ENCODE peak calls at places on chromosomes 4 and X, in eight cellular contexts. G is CD8-positive, alpha-beta T cell; D is CD4-positive, CD25-positive, alpha-beta regulatory T cell; F is tibial nerve; O is tibial artery; U is effector memory CD4-positive, alpha-beta T cell; C is kidney; M is upper lobe of right lung. J is an unnamed sample.

GRCh38 chr4:14168919-14169318 is 541.4 kb upstream of the BOD1L1 start:
- DNase-seq in G (no peak), C (no peak), M (no peak), F (peak; percentile 49), O (no peak), U (no peak), D (no peak), J (peak; percentile 80)

GRCh38 chrX:32520789-32521188 is 690.6 kb downstream of the DMD start:
- DNase-seq in C (no peak), D (no peak), O (no peak), M (no peak), U (no peak), F (no peak), G (no peak), J (no peak)

GRCh38 chr4:107913283-107913899 is 18.0 kb upstream of the CYP2U1 start:
- DNase-seq in M (no peak), F (peak; percentile 90), U (no peak), D (peak; percentile 6), C (no peak), O (no peak), G (no peak), J (peak; percentile 76)

GRCh38 chr4:120769227-120769626 is 153.3 kb downstream of the PRDM5 start:
- DNase-seq in M (no peak), O (no peak), F (no peak), D (no peak), C (no peak), U (no peak), G (no peak), J (no peak)

GRCh38 chrX:65706041-65706828 is 38.8 kb downstream of the MSN start:
- DNase-seq in G (no peak), D (peak; percentile 11), M (no peak), U (peak; percentile 45), F (no peak), C (no peak), O (no peak), J (no peak)

GRCh38 chr4:51943221-51943620 is 76.9 kb downstream of the LRRC66 start:
- DNase-seq in C (no peak), U (no peak), M (no peak), F (no peak), O (no peak), D (no peak), G (no peak), J (no peak)

GRCh38 chrX:39733745-39734144 is 364.0 kb downstream of the BCOR start:
- DNase-seq in C (no peak), U (no peak), M (no peak), D (no peak), O (no peak), F (no peak), G (no peak), J (no peak)

GRCh38 chr4:175823015-175823741 is 11.1 kb upstream of the GPM6A start:
- DNase-seq in C (no peak), G (no peak), F (no peak), U (no peak), D (no peak), M (no peak), O (no peak), J (no peak)

GRCh38 chrX:71906133-71906532 is 4.5 kb upstream of the NHSL2 start:
- DNase-seq in D (no peak), C (no peak), F (no peak), G (no peak), O (no peak), M (no peak), U (no peak), J (no peak)

GRCh38 chr4:7649741-7650531 is 215.2 kb upstream of the PSAPL1 start:
- DNase-seq in C (peak; percentile 62), D (peak; percentile 7), O (no peak), M (peak; percentile 59), F (no peak), G (peak; percentile 36), U (peak; percentile 50), J (peak; percentile 44)

GRCh38 chr4:173275150-173275549 is 59.0 kb downstream of the HMGB2 start:
- DNase-seq in U (no peak), M (no peak), D (no peak), O (no peak), F (no peak), C (no peak), G (no peak), J (no peak)

GRCh38 chr4:25760518-25761157 is 102.2 kb downstream of the SEL1L3 start:
- DNase-seq in M (no peak), D (no peak), C (no peak), U (no peak), O (no peak), F (no peak), G (no peak), J (no peak)

GRCh38 chr4:184825394-184826314 is at the start of gene ACSL1:
- DNase-seq in O (peak; percentile 92), G (peak; percentile 70), F (peak; percentile 73), D (peak; percentile 76), U (peak; percentile 71), C (peak; percentile 93), M (peak; percentile 94), J (peak; percentile 55)

GRCh38 chr4:61162116-61162515 is 38.0 kb upstream of the ADGRL3 start:
- DNase-seq in U (no peak), F (no peak), M (no peak), D (no peak), G (no peak), O (no peak), C (no peak), J (no peak)

GRCh38 chrX:155718964-155719586 is 106.3 kb upstream of the TMLHE start:
- DNase-seq in F (no peak), M (no peak), D (no peak), C (no peak), O (no peak), U (no peak), G (no peak), J (no peak)

GRCh38 chrX:56728321-56728720 is 722 bp upstream of the NBDY start:
- DNase-seq in C (no peak), G (no peak), U (no peak), F (no peak), M (no peak), D (no peak), O (no peak), J (no peak)

GRCh38 chrX:63283331-63283730 is 67.8 kb downstream of the SPIN4 start:
- DNase-seq in G (no peak), M (no peak), C (no peak), O (no peak), U (no peak), F (no peak), D (no peak), J (no peak)

GRCh38 chr4:107379054-107379869 is 340.8 kb downstream of the PAPSS1 start:
- DNase-seq in G (no peak), U (no peak), D (no peak), F (no peak), C (no peak), M (no peak), O (no peak), J (no peak)

GRCh38 chrX:132676102-132676501 is 187.3 kb upstream of the MBNL3 start:
- DNase-seq in O (no peak), G (no peak), U (no peak), C (no peak), D (no peak), M (no peak), F (no peak), J (no peak)
- H3K4me1 ChIP-seq in O (no peaks in the 10 kb centered on the region), G (peaks cover 4% of the 10 kb centered on the region), U (no peaks in the 10 kb centered on the region), C (no peaks in the 10 kb centered on the region), D (peaks cover 4% of the 10 kb centered on the region), M (no peaks in the 10 kb centered on the region), F (no peaks in the 10 kb centered on the region), J (no peaks in the 10 kb centered on the region)

GRCh38 chr4:122775987-122776836 is 43.7 kb downstream of the BBS12 start:
- DNase-seq in C (no peak), F (no peak), G (no peak), O (no peak), M (no peak), D (no peak), U (no peak), J (no peak)

GRCh38 chr4:122776916-122777315 is 44.4 kb downstream of the BBS12 start:
- DNase-seq in C (no peak), U (no peak), M (no peak), O (no peak), D (no peak), G (no peak), F (no peak), J (peak; percentile 73)

GRCh38 chr4:122773021-122773420 is 40.5 kb downstream of the BBS12 start:
- DNase-seq in C (no peak), G (no peak), F (no peak), O (no peak), M (no peak), U (no peak), D (no peak), J (no peak)

GRCh38 chr4:122775039-122775438 is 42.5 kb downstream of the BBS12 start:
- DNase-seq in O (no peak), D (no peak), C (no peak), M (no peak), G (no peak), F (no peak), U (no peak), J (no peak)

DNA sequence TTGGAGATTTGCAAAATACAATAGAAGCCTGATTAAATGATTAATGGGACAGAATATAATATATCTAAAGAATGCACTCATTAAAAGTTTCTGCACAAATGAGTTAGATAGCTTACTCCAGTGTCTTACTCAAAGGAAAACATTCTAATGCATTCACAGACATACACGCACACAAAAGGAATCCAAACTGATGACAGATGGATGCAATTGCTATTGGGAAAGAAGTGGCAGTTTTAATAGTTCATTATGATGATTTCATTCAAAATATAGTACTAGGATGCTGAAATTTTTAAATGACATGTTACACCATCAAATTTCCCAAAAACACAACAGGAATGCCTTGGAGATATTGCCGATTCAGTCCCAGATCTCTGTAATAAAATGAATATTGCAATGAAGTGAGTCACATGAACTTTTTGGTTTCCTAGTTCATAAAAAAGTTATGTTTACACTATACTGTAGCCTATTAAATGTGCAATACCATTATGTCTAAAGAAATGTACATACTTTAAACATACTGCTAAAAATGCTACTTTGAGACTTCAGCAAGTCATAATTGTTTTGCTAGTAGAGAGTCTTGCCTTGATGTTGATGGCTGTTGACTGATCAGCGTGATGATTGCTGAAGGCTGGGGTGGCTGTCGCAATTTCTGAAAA is 45.5 kb downstream of the BBS12 start:
- DNase-seq in F (no peak), D (no peak), M (no peak), G (no peak), O (no peak), C (no peak), U (no peak), J (no peak)
- H3K27ac ChIP-seq in F (no peak overlapping the region), D (no peak overlapping the region), M (no peak overlapping the region), G (no peak overlapping the region), O (no peak overlapping the region), C (no peak overlapping the region), U (no peak overlapping the region), J (no peak overlapping the region)

DNA sequence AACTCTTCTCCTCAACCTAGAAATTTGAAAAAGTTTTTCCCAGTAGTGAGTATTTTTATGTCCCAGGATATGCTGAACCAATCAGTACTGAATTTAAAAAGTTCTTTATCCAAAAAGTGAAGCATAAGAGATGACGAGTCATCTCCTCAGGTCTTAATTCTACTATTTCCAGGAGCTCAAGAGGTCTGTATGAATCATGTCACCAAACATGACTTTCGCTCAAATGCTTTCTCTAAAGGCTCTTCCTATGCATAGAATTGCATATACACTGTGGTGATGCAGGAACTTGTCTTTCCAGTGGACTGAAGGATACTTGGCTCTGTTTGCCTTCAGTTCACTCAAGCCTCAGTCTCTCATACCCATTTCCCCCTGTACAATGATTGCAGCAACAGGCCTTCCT is 36.1 kb downstream of the ZNF41 start:
- DNase-seq in M (no peak), D (no peak), F (no peak), G (no peak), O (no peak), U (no peak), C (no peak), J (no peak)
- H3K9me3 ChIP-seq in M (peaks cover 5% of the 10 kb centered on the region), D (peaks cover 49% of the 10 kb centered on the region), F (no peaks in the 10 kb centered on the region), G (peaks cover 11% of the 10 kb centered on the region), O (peaks cover 56% of the 10 kb centered on the region), U (peaks cover 12% of the 10 kb centered on the region), C (peaks cover 24% of the 10 kb centered on the region), J (peaks cover 1% of the 10 kb centered on the region)

GRCh38 chr4:118921736-118922135 is 33.1 kb downstream of the SYNPO2 start:
- DNase-seq in D (no peak), C (no peak), G (no peak), M (no peak), O (no peak), U (no peak), F (no peak), J (no peak)
- H3K4me1 ChIP-seq in D (no peaks in the 10 kb centered on the region), C (no peaks in the 10 kb centered on the region), G (no peaks in the 10 kb centered on the region), M (no peaks in the 10 kb centered on the region), O (no peaks in the 10 kb centered on the region), U (no peaks in the 10 kb centered on the region), F (no peaks in the 10 kb centered on the region), J (no peaks in the 10 kb centered on the region)